ENCODE peak calls at places on chromosomes 13 and 19, in eight cellular contexts. K is heart left ventricle; H is left colon; L is effector memory CD4-positive, alpha-beta T cell; Y is CD14-positive monocyte; O is mesendoderm; J is activated CD8-positive, alpha-beta memory T cell treated with anti-CD3 and anti-CD28 coated beads for 1 hour; P is nephron progenitor cell. R is an unnamed sample.

GRCh38 chr13:105196052-105196451 is 1339.4 kb downstream of the EFNB2 start:
- DNase-seq in K (no peak), H (no peak), L (no peak), Y (no peak), O (peak), J (no peak), P (peak), R (peak)

GRCh38 chr19:49564616-49565045 is 15.7 kb downstream of the NOSIP start:
- DNase-seq in K (no peak), H (peak), L (no peak), Y (no peak), O (no peak), J (no peak), P (no peak), R (no peak)

GRCh38 chr13:74142257-74142656 is 8.1 kb upstream of the KLF12 start:
- DNase-seq in K (no peak), H (no peak), L (no peak), Y (no peak), O (no peak), J (no peak), P (no peak), R (no peak)

GRCh38 chr19:4456566-4456842 is 1.1 kb downstream of the UBXN6 start:
- DNase-seq in K (no peak), H (peak), L (no peak), Y (no peak), O (peak), J (no peak), P (peak), R (peak)

GRCh38 chr13:48975101-48975925 is at the start of gene FNDC3A:
- DNase-seq in K (peak), H (peak), L (no peak), Y (peak), O (peak), J (peak), P (peak), R (peak)

GRCh38 chr13:75049936-75050335 is 432.0 kb downstream of the TBC1D4 start:
- DNase-seq in K (no peak), H (no peak), L (no peak), Y (no peak), O (no peak), J (no peak), P (no peak), R (no peak)

GRCh38 chr19:55080121-55080914 is 4.6 kb downstream of the EPS8L1 start:
- DNase-seq in K (peak), H (peak), L (peak), Y (peak), O (peak), J (no peak), P (peak), R (peak)

GRCh38 chr19:32471811-32472210 is 66.2 kb downstream of the DPY19L3 start:
- DNase-seq in K (no peak), H (no peak), L (no peak), Y (no peak), O (no peak), J (no peak), P (no peak), R (no peak)

GRCh38 chr19:5850743-5851293 is 431 bp downstream of the FUT3 start:
- DNase-seq in K (no peak), H (peak), L (no peak), Y (no peak), O (no peak), J (no peak), P (no peak), R (no peak)

GRCh38 chr13:49792550-49793324 is at the start of gene KPNA3:
- DNase-seq in K (peak), H (peak), L (peak), Y (peak), O (peak), J (peak), P (peak), R (peak)

GRCh38 chr13:91601273-91601672 is 202.9 kb downstream of the GPC5 start:
- DNase-seq in K (no peak), H (no peak), L (no peak), Y (no peak), O (no peak), J (no peak), P (no peak), R (no peak)

GRCh38 chr13:32384702-32385101 is 43.2 kb downstream of the N4BP2L1 start:
- DNase-seq in K (no peak), H (no peak), L (no peak), Y (no peak), O (no peak), J (no peak), P (no peak), R (no peak)

GRCh38 chr13:40193290-40194203 is 472.9 kb downstream of the FOXO1 start:
- DNase-seq in K (peak), H (no peak), L (no peak), Y (no peak), O (no peak), J (no peak), P (no peak), R (no peak)

GRCh38 chr13:29975287-29975686 is 124.9 kb upstream of the UBL3 start:
- DNase-seq in K (no peak), H (no peak), L (no peak), Y (no peak), O (no peak), J (no peak), P (no peak), R (no peak)

GRCh38 chr13:33441015-33441414 is 155.5 kb upstream of the STARD13 start:
- DNase-seq in K (no peak), H (peak), L (no peak), Y (no peak), O (peak), J (no peak), P (no peak), R (peak)

GRCh38 chr19:34067861-34068271 is 104.4 kb upstream of the LSM14A start:
- DNase-seq in K (no peak), H (no peak), L (no peak), Y (no peak), O (no peak), J (no peak), P (no peak), R (no peak)

GRCh38 chr19:32800757-32801156 is 68.8 kb downstream of the SLC7A9 start:
- DNase-seq in K (no peak), H (no peak), L (no peak), Y (no peak), O (no peak), J (no peak), P (peak), R (no peak)

GRCh38 chr13:80574113-80574512 is 233.2 kb upstream of the SPRY2 start:
- DNase-seq in K (no peak), H (no peak), L (no peak), Y (no peak), O (no peak), J (no peak), P (no peak), R (no peak)

GRCh38 chr19:43667524-43668405 is 2.2 kb downstream of the PLAUR start:
- DNase-seq in K (peak), H (peak), L (no peak), Y (no peak), O (no peak), J (no peak), P (peak), R (no peak)

GRCh38 chr19:10828981-10829821 is 6.8 kb downstream of the TMED1 start:
- DNase-seq in K (peak), H (no peak), L (no peak), Y (no peak), O (peak), J (no peak), P (no peak), R (peak)

GRCh38 chr13:19601749-19602725 is 31.4 kb upstream of the MPHOSPH8 start:
- DNase-seq in K (peak), H (peak), L (no peak), Y (no peak), O (peak), J (no peak), P (peak), R (peak)

GRCh38 chr13:47826481-47826880 is 174.6 kb downstream of the SUCLA2 start:
- DNase-seq in K (no peak), H (no peak), L (no peak), Y (no peak), O (no peak), J (no peak), P (no peak), R (no peak)

GRCh38 chr19:1027020-1027952 is 878 bp downstream of the CNN2 start:
- DNase-seq in K (no peak), H (peak), L (no peak), Y (no peak), O (peak), J (no peak), P (no peak), R (no peak)

GRCh38 chr13:77857810-77858209 is 60.8 kb downstream of the EDNRB start:
- DNase-seq in K (no peak), H (no peak), L (no peak), Y (no peak), O (no peak), J (no peak), P (no peak), R (no peak)

GRCh38 chr13:45068036-45069001 is 52.0 kb upstream of the GTF2F2 start:
- DNase-seq in K (no peak), H (no peak), L (no peak), Y (no peak), O (no peak), J (no peak), P (no peak), R (no peak)

GRCh38 chr19:47518139-47518538 is 3.3 kb upstream of the NAPA start:
- DNase-seq in K (no peak), H (no peak), L (no peak), Y (no peak), O (no peak), J (no peak), P (no peak), R (no peak)

GRCh38 chr19:44745386-44745831 is 3.1 kb upstream of the BCL3 start:
- DNase-seq in K (peak), H (peak), L (no peak), Y (no peak), O (peak), J (no peak), P (no peak), R (peak)

GRCh38 chr13:113916330-113916815 is 52.5 kb upstream of the GAS6 start:
- DNase-seq in K (no peak), H (no peak), L (no peak), Y (no peak), O (no peak), J (no peak), P (no peak), R (peak)

GRCh38 chr19:50238043-50238442 is 34.6 kb downstream of the MYH14 start:
- DNase-seq in K (peak), H (no peak), L (no peak), Y (no peak), O (no peak), J (no peak), P (no peak), R (no peak)

GRCh38 chr13:114244637-114245036 is 9.9 kb downstream of the CDC16 start:
- DNase-seq in K (no peak), H (no peak), L (no peak), Y (no peak), O (no peak), J (no peak), P (no peak), R (no peak)

GRCh38 chr13:48403151-48403631 is 9.7 kb downstream of the LPAR6 start:
- DNase-seq in K (no peak), H (no peak), L (no peak), Y (no peak), O (no peak), J (no peak), P (no peak), R (no peak)

GRCh38 chr13:97934590-97934989 is 18.9 kb upstream of the IPO5 start:
- DNase-seq in K (no peak), H (no peak), L (no peak), Y (no peak), O (peak), J (no peak), P (no peak), R (no peak)

GRCh38 chr13:21979156-21979819 is 308.4 kb downstream of the FGF9 start:
- DNase-seq in K (no peak), H (no peak), L (no peak), Y (no peak), O (no peak), J (no peak), P (no peak), R (no peak)

GRCh38 chr19:13835791-13836723 is 40.8 kb downstream of the ZSWIM4 start:
- DNase-seq in K (peak), H (no peak), L (no peak), Y (peak), O (no peak), J (no peak), P (no peak), R (no peak)

GRCh38 chr19:570315-570714 is 2.1 kb upstream of the BSG start:
- DNase-seq in K (no peak), H (peak), L (no peak), Y (no peak), O (no peak), J (no peak), P (no peak), R (peak)

GRCh38 chr13:48726711-48727110 is 73.0 kb downstream of the CYSLTR2 start:
- DNase-seq in K (peak), H (no peak), L (no peak), Y (no peak), O (no peak), J (no peak), P (no peak), R (no peak)

R was measured in H9.